ENCODE peak calls at places on chromosomes 3 and 15, in four cellular contexts. D, Z, K and Y are unnamed samples.

GRCh38 chr3:17183951-17184550 is 299.3 kb downstream of the PLCL2 start:
- DNase-seq in D (no peak), Z (no peak), K (peak; percentile 30), Y (no peak)

GRCh38 chr15:74123131-74123429 is 7.3 kb upstream of the ISLR2 start:
- DNase-seq in D (no peak), Z (no peak), K (no peak), Y (no peak)

GRCh38 chr3:122890077-122890484 is 95.2 kb downstream of the SLC49A4 start:
- DNase-seq in D (peak; percentile 87), Z (peak; percentile 69), K (no peak), Y (no peak)

GRCh38 chr3:180252683-180253082 is 215.9 kb upstream of the PEX5L start:
- DNase-seq in D (peak; percentile 69), Z (no peak), K (no peak), Y (no peak)

GRCh38 chr15:99511865-99512632 is 53.7 kb upstream of the MEF2A start:
- DNase-seq in D (no peak), Z (no peak), K (no peak), Y (no peak)

GRCh38 chr3:176663819-176664218 is 533.5 kb downstream of the TBL1XR1 start:
- DNase-seq in D (no peak), Z (no peak), K (peak; percentile 42), Y (no peak)

GRCh38 chr3:33798418-33799201 is at the start of gene PDCD6IP:
- DNase-seq in D (peak; percentile 87), Z (peak; percentile 92), K (peak; percentile 95), Y (peak; percentile 91)

GRCh38 chr3:155007729-155008128 is 72.4 kb upstream of the MME start:
- DNase-seq in D (no peak), Z (no peak), K (no peak), Y (no peak)

GRCh38 chr3:173529062-173529711 is 131.6 kb downstream of the NLGN1 start:
- DNase-seq in D (no peak), Z (no peak), K (peak; percentile 42), Y (no peak)

GRCh38 chr3:52187576-52187975 is 10.4 kb upstream of the ALAS1 start:
- DNase-seq in D (no peak), Z (no peak), K (no peak), Y (no peak)

GRCh38 chr3:195908439-195909293 is at the start of gene TNK2:
- DNase-seq in D (no peak), Z (peak; percentile 97), K (no peak), Y (no peak)

GRCh38 chr3:59446775-59447465 is 397.1 kb upstream of the CFAP20DC start:
- DNase-seq in D (no peak), Z (no peak), K (no peak), Y (no peak)

GRCh38 chr3:46989146-46989810 is 9.8 kb downstream of the NBEAL2 start:
- DNase-seq in D (no peak), Z (peak; percentile 56), K (no peak), Y (no peak)

GRCh38 chr3:153577059-153577736 is 415.2 kb downstream of the RAP2B start:
- DNase-seq in D (no peak), Z (no peak), K (no peak), Y (no peak)

DNA sequence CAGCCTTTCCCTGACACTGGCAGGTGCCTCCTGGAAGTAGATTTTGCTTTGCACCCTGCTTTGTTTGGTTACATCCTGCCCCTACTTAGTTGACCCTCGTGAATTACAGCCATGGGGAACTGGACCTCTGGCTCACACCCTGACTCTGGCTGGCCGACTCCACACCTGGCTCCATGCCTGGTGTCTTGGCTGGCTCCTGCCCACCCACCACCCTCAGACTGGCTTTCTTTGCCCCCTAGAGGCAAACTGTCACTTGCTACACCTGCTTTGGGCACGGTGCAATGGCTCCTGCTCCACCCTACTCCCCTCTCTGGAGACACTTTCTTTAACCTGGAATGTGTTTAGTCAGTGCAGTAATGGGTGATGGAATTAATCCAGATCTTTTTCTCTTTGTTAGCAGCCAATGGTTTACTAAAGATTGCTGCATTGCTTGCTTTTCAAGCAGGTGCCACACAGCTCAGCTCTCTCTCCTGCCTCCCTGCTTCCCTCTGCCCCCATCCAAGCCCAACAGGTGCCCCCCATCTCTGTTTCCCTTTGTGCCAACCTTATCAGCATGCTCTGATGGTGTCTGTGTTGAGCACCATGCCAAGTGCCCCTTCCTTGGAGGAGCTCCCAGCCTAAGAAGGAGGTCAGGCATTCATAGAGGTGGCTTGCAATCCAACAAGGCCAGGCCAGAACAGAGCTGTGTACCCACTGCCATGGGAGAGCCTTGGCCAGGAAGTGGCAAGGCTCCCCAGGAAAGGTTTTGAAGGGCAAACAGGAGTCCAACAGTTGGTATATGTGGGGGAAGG is 38.4 kb downstream of the RASGRF1 start:
- DNase-seq in D (no peak), Z (no peak), K (no peak), Y (no peak)
- H3K27ac ChIP-seq in D (no peak overlapping the region), Z (no peak overlapping the region), K (no peak overlapping the region), Y (peak overlapping the region; percentile 5)

GRCh38 chr15:38885477-38885952 is 320.9 kb upstream of the RASGRP1 start:
- DNase-seq in D (no peak), Z (no peak), K (peak; percentile 70), Y (no peak)

GRCh38 chr15:38886315-38887163 is 321.9 kb upstream of the RASGRP1 start:
- DNase-seq in D (no peak), Z (no peak), K (peak; percentile 78), Y (no peak)

GRCh38 chr15:38890194-38890593 is 325.6 kb upstream of the RASGRP1 start:
- DNase-seq in D (no peak), Z (no peak), K (no peak), Y (no peak)

GRCh38 chr15:38885001-38885400 is 320.4 kb upstream of the RASGRP1 start:
- DNase-seq in D (no peak), Z (no peak), K (peak; percentile 63), Y (no peak)

GRCh38 chr15:38888701-38889154 is 324.1 kb upstream of the RASGRP1 start:
- DNase-seq in D (no peak), Z (no peak), K (no peak), Y (no peak)
- H3K27ac ChIP-seq in D (peak overlapping the region; percentile 10), Z (no peak overlapping the region), K (peak overlapping the region; percentile 80), Y (no peak overlapping the region)

DNA sequence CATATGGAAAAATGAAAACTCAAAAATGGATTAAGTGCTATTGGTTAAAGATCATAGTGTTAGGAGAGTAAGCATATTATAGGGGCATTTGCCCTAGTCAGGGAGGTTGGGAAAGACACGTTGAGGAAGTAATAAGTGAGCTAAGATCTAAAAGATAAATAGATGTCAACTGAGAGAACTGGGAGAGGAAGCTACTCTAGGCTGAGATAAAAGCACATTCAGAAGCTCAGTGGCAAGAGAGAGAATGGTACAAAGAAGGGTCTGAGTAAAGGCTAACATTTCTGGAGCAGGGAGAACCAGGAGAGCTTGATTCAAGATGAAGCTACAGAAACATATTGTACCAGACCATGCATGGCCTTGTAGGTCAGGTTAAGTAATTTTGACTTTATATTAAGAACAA is 63.9 kb downstream of the TRPC1 start:
- DNase-seq in D (no peak), Z (no peak), K (no peak), Y (no peak)
- H3K27ac ChIP-seq in D (no peak overlapping the region), Z (no peak overlapping the region), K (no peak overlapping the region), Y (no peak overlapping the region)

GRCh38 chr15:67550522-67550921 is 8.0 kb downstream of the MAP2K5 start:
- DNase-seq in D (no peak), Z (peak; percentile 69), K (no peak), Y (no peak)
- H3K27ac ChIP-seq in D (no peak overlapping the region), Z (no peak overlapping the region), K (no peak overlapping the region), Y (no peak overlapping the region)

GRCh38 chr3:9808345-9809037 is 1.6 kb upstream of the TTLL3 start:
- DNase-seq in D (no peak), Z (peak; percentile 68), K (peak; percentile 70), Y (no peak)

GRCh38 chr3:9809615-9810356 is at the start of gene TTLL3:
- DNase-seq in D (no peak), Z (peak; percentile 96), K (peak; percentile 60), Y (peak; percentile 54)

GRCh38 chr3:9809239-9809614 is 835 bp upstream of the TTLL3 start:
- DNase-seq in D (no peak), Z (peak; percentile 47), K (peak; percentile 42), Y (no peak)

GRCh38 chr3:9806688-9807589 is 3.1 kb upstream of the TTLL3 start:
- DNase-seq in D (no peak), Z (peak; percentile 42), K (no peak), Y (no peak)

DNA sequence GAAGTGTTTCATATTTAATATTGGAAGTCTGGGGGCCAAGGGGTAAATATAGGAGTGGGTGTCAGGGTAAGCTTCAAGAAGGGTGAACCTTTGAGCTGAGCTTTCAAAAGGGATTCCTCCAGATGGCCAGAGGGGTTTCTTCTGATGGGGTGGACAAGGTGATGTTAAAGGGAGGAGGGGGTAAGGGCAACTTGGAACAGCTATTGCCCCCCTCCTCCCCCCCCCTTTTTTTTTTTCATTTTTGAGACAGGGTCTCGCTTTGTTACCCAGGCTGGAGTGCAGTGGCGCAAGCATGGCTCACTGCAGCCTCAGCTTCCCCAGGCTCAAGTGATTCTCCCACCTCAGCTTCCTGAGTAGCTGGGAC is 2.1 kb upstream of the TTLL3 start:
- DNase-seq in D (no peak), Z (no peak), K (no peak), Y (no peak)
- H3K27ac ChIP-seq in D (peak overlapping the region; percentile 72), Z (no peak overlapping the region), K (no peak overlapping the region), Y (no peak overlapping the region)

GRCh38 chr3:125357837-125358236 is 17.3 kb downstream of the ZNF148 start:
- DNase-seq in D (no peak), Z (no peak), K (no peak), Y (no peak)
- H3K27ac ChIP-seq in D (no peak overlapping the region), Z (no peak overlapping the region), K (peak overlapping the region; percentile 91), Y (no peak overlapping the region)

DNA sequence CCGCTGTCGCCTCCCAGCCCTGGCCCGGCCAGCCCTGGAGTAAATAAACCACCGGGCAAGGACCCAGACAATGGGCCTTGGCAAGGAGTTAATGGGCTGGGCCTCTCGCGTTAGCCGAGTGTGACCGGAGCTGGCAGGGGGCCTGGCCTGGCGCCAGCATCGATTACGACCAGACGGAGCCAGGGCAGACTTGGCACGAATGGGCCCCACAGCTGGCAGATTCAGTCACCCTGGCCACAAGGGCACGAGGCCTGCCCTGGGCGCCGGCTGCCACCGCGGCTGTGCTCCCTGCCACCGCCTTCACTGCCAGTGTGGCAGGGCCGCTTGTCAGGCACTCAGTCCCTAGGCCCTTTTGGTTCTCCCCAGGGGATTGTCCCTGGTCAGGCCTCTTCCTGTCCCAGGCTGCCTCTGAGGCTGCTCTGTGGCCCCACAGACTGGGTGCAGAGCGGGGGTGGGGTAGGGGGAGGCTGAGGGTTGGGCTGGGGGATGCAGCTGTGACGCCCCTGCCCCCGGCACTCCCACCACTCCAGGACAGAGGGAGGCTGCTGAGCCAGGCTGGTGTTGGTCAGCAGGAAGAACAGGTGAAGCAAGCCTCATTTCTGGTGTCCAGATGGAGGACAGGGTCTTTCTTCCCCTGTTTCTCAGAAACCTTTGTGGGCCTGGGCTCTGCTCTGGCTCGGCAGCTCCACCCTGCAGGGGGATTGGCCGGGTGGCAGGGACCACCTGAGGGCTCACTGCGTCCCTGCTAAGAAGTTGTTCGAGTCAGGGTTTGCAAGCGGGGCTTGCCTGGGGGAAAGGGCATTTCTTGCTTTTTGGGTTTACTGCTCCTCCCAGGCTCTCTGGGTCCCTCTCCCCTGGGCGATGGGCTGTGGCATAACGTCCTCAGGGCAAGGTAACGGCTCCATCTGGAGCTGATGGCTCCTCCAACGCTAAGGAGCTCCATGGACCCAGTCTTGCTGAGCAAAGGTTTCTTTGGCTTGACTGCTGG is 30.5 kb upstream of the SRP14 start:
- DNase-seq in D (no peak), Z (peak; percentile 95), K (peak; percentile 84), Y (peak; percentile 88)
- H3K27ac ChIP-seq in D (no peak overlapping the region), Z (no peak overlapping the region), K (peak overlapping the region; percentile 86), Y (peak overlapping the region; percentile 83)